ENCODE peak calls at places on chromosomes 16 and 17, in four cellular contexts. Z is IMR-90, X is H1, J is GM12878. O is an unnamed sample.

GRCh38 chr17:32498362-32498761 is 11.6 kb downstream of the CDK5R1 start:
- DNase-seq in Z (no peak), X (no peak), J (no peak), O (no peak)

GRCh38 chr17:45218895-45219661 is 2.6 kb upstream of the FMNL1 start:
- DNase-seq in Z (peak; percentile 77), X (no peak), J (no peak), O (peak; percentile 74)

GRCh38 chr17:73201215-73202069 is 8.6 kb downstream of the COG1 start:
- DNase-seq in Z (no peak), X (no peak), J (no peak), O (peak; percentile 76)

GRCh38 chr17:34154916-34155730 is 100.0 kb upstream of the CCL2 start:
- DNase-seq in Z (no peak), X (no peak), J (no peak), O (no peak)

GRCh38 chr16:68364601-68364998 is 53.8 kb downstream of the PRMT7 start:
- DNase-seq in Z (peak; percentile 27), X (no peak), J (no peak), O (peak; percentile 41)

GRCh38 chr16:87895641-87896141 is 26.4 kb upstream of the SLC7A5 start:
- DNase-seq in Z (peak; percentile 52), X (no peak), J (peak; percentile 67), O (no peak)

GRCh38 chr16:31371619-31372484 is 16.9 kb downstream of the ITGAX start:
- DNase-seq in Z (no peak), X (no peak), J (no peak), O (no peak)

GRCh38 chr17:1985686-1986085 is 39.4 kb downstream of the RTN4RL1 start:
- DNase-seq in Z (no peak), X (no peak), J (no peak), O (no peak)

GRCh38 chr16:55944377-55944802 is 69.2 kb upstream of the CES5A start:
- DNase-seq in Z (peak; percentile 55), X (peak; percentile 38), J (no peak), O (peak; percentile 67)

GRCh38 chr17:21275047-21275578 is 9.4 kb upstream of the MAP2K3 start:
- DNase-seq in Z (no peak), X (no peak), J (no peak), O (no peak)

GRCh38 chr17:37446027-37446426 is 39.3 kb downstream of the TADA2A start:
- DNase-seq in Z (no peak), X (no peak), J (peak; percentile 81), O (no peak)

GRCh38 chr16:71927383-71927782 is 32.1 kb downstream of the IST1 start:
- DNase-seq in Z (peak; percentile 90), X (no peak), J (no peak), O (no peak)

GRCh38 chr17:19752216-19753048 is 4.3 kb upstream of the ALDH3A1 start:
- DNase-seq in Z (no peak), X (no peak), J (no peak), O (no peak)

GRCh38 chr17:42632949-42633444 is 23.5 kb downstream of the TUBG1 start:
- DNase-seq in Z (no peak), X (no peak), J (no peak), O (peak; percentile 90)

GRCh38 chr16:71514476-71514875 is 11.8 kb upstream of the CHST4 start:
- DNase-seq in Z (no peak), X (no peak), J (no peak), O (no peak)

GRCh38 chr17:17868637-17869522 is 32.1 kb upstream of the SREBF1 start:
- DNase-seq in Z (peak; percentile 62), X (no peak), J (no peak), O (no peak)

GRCh38 chr17:76793775-76794174 is 55.9 kb downstream of the MFSD11 start:
- DNase-seq in Z (peak; percentile 23), X (no peak), J (no peak), O (peak; percentile 33)

GRCh38 chr17:50426472-50426782 is 409 bp downstream of the ACSF2 start:
- DNase-seq in Z (no peak), X (no peak), J (no peak), O (no peak)

GRCh38 chr16:54282202-54282922 is 4.2 kb downstream of the IRX3 start:
- DNase-seq in Z (no peak), X (no peak), J (no peak), O (peak; percentile 73)

GRCh38 chr17:42329025-42329976 is 41.0 kb downstream of the STAT5A start:
- DNase-seq in Z (peak; percentile 83), X (peak; percentile 89), J (no peak), O (no peak)

GRCh38 chr16:50394215-50394802 is 25.5 kb upstream of the BRD7 start:
- DNase-seq in Z (no peak), X (no peak), J (no peak), O (peak; percentile 29)

GRCh38 chr17:8490256-8491023 is 54.8 kb downstream of the NDEL1 start:
- DNase-seq in Z (no peak), X (no peak), J (no peak), O (no peak)
- TF ChIP-seq CHD1 in Z (no peak), X (no peak), J (no peak), O (no peak)

GRCh38 chr17:77834170-77835115 is 124.1 kb upstream of the TNRC6C start:
- DNase-seq in Z (peak; percentile 86), X (no peak), J (peak; percentile 49), O (peak; percentile 95)
- TF ChIP-seq CHD1 in Z (no peak), X (no peak), J (no peak), O (no peak)

GRCh38 chr17:62653002-62653830 is 25.7 kb downstream of the MRC2 start:
- DNase-seq in Z (peak; percentile 31), X (no peak), J (peak; percentile 64), O (peak; percentile 88)
- TF ChIP-seq CHD1 in Z (no peak), X (no peak), J (no peak), O (no peak)

DNA sequence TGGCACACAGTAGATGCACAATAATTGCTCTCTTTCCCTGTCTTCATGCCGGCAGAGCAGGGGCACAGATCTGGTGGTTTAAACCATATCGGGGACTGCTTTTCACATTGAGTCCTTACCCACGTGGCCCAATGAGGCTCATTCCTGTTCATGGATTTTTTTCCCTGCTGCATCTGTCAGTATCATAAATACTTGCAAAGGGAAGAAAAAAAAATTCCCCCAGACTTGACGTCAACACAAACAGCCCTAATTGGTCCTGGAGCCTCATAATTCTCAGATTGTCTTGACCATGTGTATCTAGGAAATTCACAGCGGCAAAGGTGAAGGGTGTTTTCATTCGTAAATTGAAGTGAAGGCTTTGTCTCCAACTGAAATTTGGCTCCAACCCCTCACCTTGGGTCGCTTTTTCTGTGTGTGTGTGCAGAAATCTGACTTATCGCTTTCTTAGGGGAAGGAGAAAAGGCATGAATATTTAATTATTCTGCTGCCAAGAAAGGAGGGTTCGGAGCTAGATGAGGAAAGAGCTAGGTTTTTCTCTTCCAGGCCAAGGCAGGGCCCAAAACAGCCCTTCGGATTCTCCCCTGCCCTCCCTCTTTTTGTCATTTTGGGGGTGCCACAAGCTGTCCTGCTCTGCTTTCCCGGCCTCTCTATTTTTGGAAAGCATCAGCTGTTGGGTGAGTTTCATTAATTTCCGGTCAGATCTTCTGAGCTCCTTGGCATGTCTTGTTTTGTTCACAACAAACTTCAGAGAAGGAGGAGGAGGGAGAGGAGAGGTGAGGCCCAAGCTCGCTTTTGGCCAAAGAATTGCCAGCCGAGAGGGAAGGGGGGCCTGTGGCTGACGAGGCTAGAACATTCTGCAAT is 17.8 kb upstream of the CIBAR2 start:
- DNase-seq in Z (peak; percentile 68), X (no peak), J (no peak), O (no peak)
- TF ChIP-seq CHD1 in Z (no peak), X (no peak), J (no peak), O (no peak)

DNA sequence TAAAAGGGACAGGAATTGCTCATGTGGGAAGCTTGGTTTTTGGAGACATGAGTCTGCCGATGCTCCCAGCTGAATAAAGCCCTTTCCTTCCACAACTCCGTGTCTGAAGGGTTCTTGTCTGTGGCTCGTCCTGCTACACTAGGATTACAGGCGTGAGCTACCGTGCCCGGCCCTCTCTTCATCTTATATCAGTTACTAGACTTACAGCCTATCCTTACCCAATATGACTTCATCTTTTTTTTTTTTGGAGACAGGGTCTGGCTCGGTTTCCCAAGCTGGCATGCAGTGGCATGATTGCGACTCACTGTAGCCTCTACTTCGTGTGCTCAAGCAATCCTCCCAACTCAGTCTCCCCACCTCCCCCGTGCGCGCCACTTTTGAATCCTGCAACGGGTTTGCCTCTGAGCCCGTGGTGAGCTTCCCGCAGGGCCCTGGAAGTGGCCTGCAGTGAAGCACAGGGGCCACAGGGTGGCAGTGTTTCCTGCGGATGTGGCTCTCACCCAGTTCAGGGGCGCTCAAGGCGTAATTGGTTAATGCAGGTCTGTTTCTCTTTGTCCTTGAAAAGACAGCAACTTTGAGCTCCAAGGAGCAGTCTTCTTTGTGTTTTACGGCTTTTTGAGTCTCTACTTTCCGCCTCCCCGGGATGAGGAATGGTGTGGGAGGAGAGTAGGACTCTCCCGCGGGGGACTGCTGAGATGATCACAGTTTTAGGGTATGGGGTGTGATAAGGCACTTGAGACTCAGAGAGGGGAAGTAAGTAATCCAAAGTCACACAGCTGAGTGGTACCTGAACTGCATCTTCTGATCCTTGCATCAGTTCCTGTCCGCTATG is 22.7 kb upstream of the GPRC5B start:
- DNase-seq in Z (peak; percentile 64), X (peak; percentile 76), J (peak; percentile 7), O (peak; percentile 82)
- TF ChIP-seq CHD1 in Z (no peak), X (no peak), J (no peak), O (no peak)

GRCh38 chr16:65697061-65697460 is 575.2 kb upstream of the CDH11 start:
- DNase-seq in Z (no peak), X (no peak), J (no peak), O (no peak)
- TF ChIP-seq CHD1 in Z (no peak), X (no peak), J (no peak), O (no peak)

GRCh38 chr16:51988977-51989376 is 558.0 kb downstream of the TOX3 start:
- DNase-seq in Z (no peak), X (no peak), J (no peak), O (no peak)

GRCh38 chr16:51989637-51990230 is 557.2 kb downstream of the TOX3 start:
- DNase-seq in Z (no peak), X (no peak), J (no peak), O (no peak)

DNA sequence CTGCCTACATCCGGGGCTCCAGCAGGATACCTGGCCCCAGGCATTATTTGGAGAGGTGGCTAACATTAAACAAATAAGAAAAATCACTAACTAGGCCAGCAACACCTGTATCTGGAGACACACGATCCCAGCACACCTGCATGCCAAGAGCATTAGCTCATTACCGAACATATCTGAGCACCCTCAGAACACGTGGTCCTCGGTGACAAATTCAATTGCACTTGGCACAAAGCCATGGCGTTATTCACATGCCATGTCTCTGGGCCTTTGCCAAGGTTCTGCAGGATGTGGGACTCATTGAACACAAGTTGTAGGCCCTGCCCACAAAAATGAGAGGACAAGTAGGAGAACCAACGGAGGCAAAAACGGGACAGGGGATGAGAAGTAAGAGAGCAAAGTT is 552.3 kb downstream of the TOX3 start:
- DNase-seq in Z (no peak), X (no peak), J (no peak), O (no peak)
- TF ChIP-seq CHD1 in Z (no peak), X (no peak), J (no peak), O (no peak)

GRCh38 chr16:77585852-77586251 is 136.5 kb upstream of the NUDT7 start:
- DNase-seq in Z (peak; percentile 19), X (no peak), J (no peak), O (no peak)
- TF ChIP-seq CHD1 in Z (no peak), X (no peak), J (no peak), O (no peak)

GRCh38 chr16:89423709-89424260 is 66.6 kb downstream of the ANKRD11 start:
- DNase-seq in Z (no peak), X (no peak), J (no peak), O (no peak)

GRCh38 chr16:89422905-89423630 is 67.3 kb downstream of the ANKRD11 start:
- DNase-seq in Z (peak; percentile 79), X (no peak), J (peak; percentile 72), O (no peak)

GRCh38 chr16:89425523-89425922 is 64.8 kb downstream of the ANKRD11 start:
- DNase-seq in Z (no peak), X (no peak), J (no peak), O (no peak)

GRCh38 chr16:89420204-89420603 is 70.2 kb downstream of the ANKRD11 start:
- DNase-seq in Z (no peak), X (no peak), J (no peak), O (no peak)

GRCh38 chr16:89422527-89422904 is 67.8 kb downstream of the ANKRD11 start:
- DNase-seq in Z (peak; percentile 59), X (no peak), J (peak; percentile 85), O (no peak)
- TF ChIP-seq CHD1 in Z (no peak), X (no peak), J (no peak), O (no peak)